ENCODE peak calls at places on chromosomes 13 and 19, in four cellular contexts. K is AG08395, R is hepatocyte, E is EL. H is an unnamed sample.

GRCh38 chr13:34025746-34026145 is 207.8 kb downstream of the RFC3 start:
- DNase-seq in K (peak; percentile 57), R (no peak), E (peak; percentile 76), H (peak; percentile 62)

GRCh38 chr19:1245884-1246816 is 2.2 kb upstream of the MIDN start:
- DNase-seq in K (no peak), R (peak; percentile 79), E (no peak), H (no peak)

GRCh38 chr19:40303765-40304164 is 18.6 kb upstream of the AKT2 start:
- DNase-seq in K (no peak), R (no peak), E (no peak), H (no peak)

GRCh38 chr19:343451-343931 is 1.1 kb downstream of the MIER2 start:
- DNase-seq in K (no peak), R (no peak), E (no peak), H (no peak)

GRCh38 chr19:5536337-5536894 is 31.3 kb downstream of the TINCR start:
- DNase-seq in K (peak; percentile 49), R (peak; percentile 88), E (peak; percentile 23), H (peak; percentile 6)

GRCh38 chr13:99800004-99800403 is 171.6 kb downstream of the ZIC5 start:
- DNase-seq in K (no peak), R (no peak), E (no peak), H (peak; percentile 7)

GRCh38 chr19:2231621-2232221 is 4.4 kb downstream of the PLEKHJ1 start:
- DNase-seq in K (no peak), R (no peak), E (no peak), H (peak; percentile 26)

GRCh38 chr13:37700887-37701286 is 102.3 kb upstream of the POSTN start:
- DNase-seq in K (no peak), R (no peak), E (peak; percentile 23), H (no peak)

GRCh38 chr13:76882431-76882830 is 3.8 kb downstream of the KCTD12 start:
- DNase-seq in K (peak; percentile 50), R (no peak), E (no peak), H (no peak)